ENCODE peak calls at places on chromosomes 2 and 18, in seven cellular contexts. V, N, W, Q, J, A and Z are unnamed samples.
A peak's percentile ranks its signal among the peaks of the same experiment; 100 is the strongest.

GRCh38 chr2:216492951-216493685 is 5.5 kb upstream of the RPL37A start:
- DNase-seq in V (no peak), N (no peak), W (no peak), Q (no peak), J (no peak), A (no peak), Z (peak; percentile 79)

GRCh38 chr2:9594361-9595063 is 36.3 kb downstream of the YWHAQ start:
- DNase-seq in V (peak; percentile 75), N (no peak), W (peak; percentile 75), Q (no peak), J (no peak), A (no peak), Z (peak; percentile 90)

GRCh38 chr2:219537657-219538487 is 5.7 kb downstream of the CHPF start:
- DNase-seq in V (no peak), N (no peak), W (no peak), Q (no peak), J (no peak), A (no peak), Z (no peak)

GRCh38 chr2:231361701-231362588 is 33.6 kb upstream of the B3GNT7 start:
- DNase-seq in V (no peak), N (no peak), W (peak; percentile 13), Q (peak; percentile 76), J (no peak), A (no peak), Z (no peak)

GRCh38 chr2:232422051-232422450 is 15.4 kb downstream of the ALPG start:
- DNase-seq in V (peak; percentile 87), N (no peak), W (no peak), Q (no peak), J (no peak), A (no peak), Z (no peak)

GRCh38 chr2:160574472-160575140 is 81.0 kb upstream of the RBMS1 start:
- DNase-seq in V (peak; percentile 38), N (no peak), W (no peak), Q (no peak), J (no peak), A (no peak), Z (peak; percentile 60)

GRCh38 chr2:74219846-74220486 is 21.6 kb downstream of the MTHFD2 start:
- DNase-seq in V (no peak), N (no peak), W (no peak), Q (no peak), J (no peak), A (no peak), Z (no peak)

GRCh38 chr18:3246636-3247242 is 862 bp upstream of the MYL12A start:
- DNase-seq in V (peak; percentile 37), N (peak; percentile 38), W (peak; percentile 49), Q (no peak), J (peak; percentile 33), A (peak; percentile 49), Z (no peak)

GRCh38 chr2:196103626-196104025 is 35.0 kb upstream of the DNAH7 start:
- DNase-seq in V (no peak), N (no peak), W (no peak), Q (no peak), J (no peak), A (no peak), Z (no peak)

GRCh38 chr2:43707255-43707654 is 31.0 kb upstream of the C1GALT1C1L start:
- DNase-seq in V (no peak), N (no peak), W (peak; percentile 92), Q (no peak), J (no peak), A (peak; percentile 49), Z (no peak)

GRCh38 chr2:3635171-3636008 is 22.6 kb upstream of the ALLC start:
- DNase-seq in V (no peak), N (no peak), W (no peak), Q (no peak), J (no peak), A (peak; percentile 13), Z (no peak)

GRCh38 chr18:63074987-63075404 is 244.6 kb downstream of the BCL2 start:
- DNase-seq in V (peak; percentile 79), N (no peak), W (peak; percentile 64), Q (no peak), J (peak; percentile 56), A (peak; percentile 80), Z (no peak)

GRCh38 chr2:71780162-71780561 is 326.8 kb downstream of the DYSF start:
- DNase-seq in V (no peak), N (no peak), W (no peak), Q (no peak), J (no peak), A (no peak), Z (no peak)

GRCh38 chr2:53500181-53500580 is 267.4 kb upstream of the CHAC2 start:
- DNase-seq in V (no peak), N (no peak), W (no peak), Q (no peak), J (peak; percentile 78), A (no peak), Z (no peak)

GRCh38 chr18:48199399-48199798 is 209.8 kb downstream of the ZBTB7C start:
- DNase-seq in V (no peak), N (no peak), W (peak; percentile 35), Q (no peak), J (no peak), A (no peak), Z (no peak)

GRCh38 chr18:28045176-28045810 is 131.6 kb downstream of the CDH2 start:
- DNase-seq in V (no peak), N (no peak), W (no peak), Q (no peak), J (no peak), A (no peak), Z (peak; percentile 90)

GRCh38 chr2:128492966-128493811 is 174.5 kb upstream of the HS6ST1 start:
- DNase-seq in V (no peak), N (no peak), W (no peak), Q (no peak), J (no peak), A (no peak), Z (no peak)

GRCh38 chr2:27249891-27250651 is 12.8 kb downstream of the SLC30A3 start:
- DNase-seq in V (no peak), N (no peak), W (peak; percentile 71), Q (peak; percentile 91), J (peak; percentile 25), A (peak; percentile 48), Z (no peak)
- H3K4me3 ChIP-seq in V (no peak overlapping the region), N (no peak overlapping the region), W (no peak overlapping the region), Q (peak overlapping the region; percentile 58), J (no peak overlapping the region), A (no peak overlapping the region), Z (no peak overlapping the region)

GRCh38 chr18:79395761-79396404 is at the start of gene NFATC1:
- DNase-seq in V (no peak), N (peak; percentile 72), W (peak; percentile 49), Q (peak; percentile 61), J (peak; percentile 49), A (peak; percentile 91), Z (no peak)

GRCh38 chr18:79395308-79395640 is 456 bp upstream of the NFATC1 start:
- DNase-seq in V (no peak), N (no peak), W (no peak), Q (no peak), J (no peak), A (no peak), Z (no peak)

GRCh38 chr18:79397830-79398761 is 2.4 kb downstream of the NFATC1 start:
- DNase-seq in V (no peak), N (no peak), W (no peak), Q (peak; percentile 20), J (no peak), A (peak; percentile 18), Z (no peak)

GRCh38 chr18:79397288-79397829 is 1.6 kb downstream of the NFATC1 start:
- DNase-seq in V (no peak), N (no peak), W (no peak), Q (peak; percentile 31), J (no peak), A (no peak), Z (no peak)

GRCh38 chr18:79396431-79397287 is 929 bp downstream of the NFATC1 start:
- DNase-seq in V (no peak), N (no peak), W (no peak), Q (peak; percentile 61), J (no peak), A (peak; percentile 76), Z (no peak)
- TF ChIP-seq CTCF in V (no peak), N (peak; percentile 32), W (no peak), Q (no peak), J (no peak), A (peak; percentile 43), Z (peak; percentile 7)

GRCh38 chr2:64861338-64862000 is 127.7 kb upstream of the SLC1A4 start:
- DNase-seq in V (no peak), N (no peak), W (no peak), Q (peak; percentile 28), J (no peak), A (no peak), Z (no peak)
- H3K36me3 ChIP-seq in V (no peaks in the 10 kb centered on the region), N (no peaks in the 10 kb centered on the region), W (no peaks in the 10 kb centered on the region), Q (no peaks in the 10 kb centered on the region), J (no peaks in the 10 kb centered on the region), A (no peaks in the 10 kb centered on the region), Z (no peaks in the 10 kb centered on the region)

GRCh38 chr2:75603477-75603876 is 42.7 kb upstream of the EVA1A start:
- DNase-seq in V (peak; percentile 38), N (no peak), W (no peak), Q (no peak), J (no peak), A (no peak), Z (no peak)

GRCh38 chr2:75607988-75608683 is 38.4 kb upstream of the MRPL19 start:
- DNase-seq in V (peak; percentile 94), N (no peak), W (no peak), Q (no peak), J (no peak), A (no peak), Z (no peak)

GRCh38 chr2:75604479-75604878 is 42.1 kb upstream of the MRPL19 start:
- DNase-seq in V (peak; percentile 32), N (no peak), W (no peak), Q (peak; percentile 5), J (no peak), A (no peak), Z (peak; percentile 60)

GRCh38 chr2:75606851-75607798 is 39.5 kb upstream of the MRPL19 start:
- DNase-seq in V (peak; percentile 36), N (no peak), W (no peak), Q (no peak), J (no peak), A (no peak), Z (peak; percentile 89)

GRCh38 chr2:75605770-75606535 is 40.6 kb upstream of the MRPL19 start:
- DNase-seq in V (peak; percentile 99), N (no peak), W (no peak), Q (no peak), J (peak; percentile 18), A (no peak), Z (peak; percentile 93)
- H3K4me3 ChIP-seq in V (peak overlapping the region; percentile 25), N (no peak overlapping the region), W (no peak overlapping the region), Q (no peak overlapping the region), J (no peak overlapping the region), A (no peak overlapping the region), Z (no peak overlapping the region)

GRCh38 chr2:40497251-40497859 is 45.5 kb upstream of the SLC8A1 start:
- DNase-seq in V (no peak), N (no peak), W (no peak), Q (no peak), J (no peak), A (no peak), Z (no peak)
- TF ChIP-seq CTCF in V (no peak), N (peak; percentile 35), W (no peak), Q (peak; percentile 44), J (no peak), A (no peak), Z (no peak)